ENCODE peak calls at places on chromosomes 7 and 10, in six cellular contexts. One of them, this sample, is unnamed.

GRCh38 chr10:2077231-2077630 is 339.9 kb upstream of the ADARB2 start:
- DNase-seq in right lobe of liver: no peak
- DNase-seq in progenitor cell of endocrine pancreas: no peak
- DNase-seq in GM10248: no peak
- DNase-seq in dorsolateral prefrontal cortex: no peak
- DNase-seq in CD8-positive, alpha-beta T cell: no peak
- DNase-seq in this sample: no peak

GRCh38 chr10:112666070-112666469 is 219.1 kb downstream of the VTI1A start:
- DNase-seq in right lobe of liver: no peak
- DNase-seq in progenitor cell of endocrine pancreas: no peak
- DNase-seq in GM10248: no peak
- DNase-seq in dorsolateral prefrontal cortex: no peak
- DNase-seq in CD8-positive, alpha-beta T cell: no peak
- DNase-seq in this sample: no peak

GRCh38 chr7:102463841-102464576 is 654 bp downstream of the ALKBH4 start:
- DNase-seq in right lobe of liver: no peak
- DNase-seq in progenitor cell of endocrine pancreas: no peak
- DNase-seq in GM10248: no peak
- DNase-seq in dorsolateral prefrontal cortex: no peak
- DNase-seq in CD8-positive, alpha-beta T cell: no peak
- DNase-seq in this sample: no peak

GRCh38 chr7:158535079-158535478 is 52.5 kb downstream of the PTPRN2 start:
- DNase-seq in right lobe of liver: no peak
- DNase-seq in progenitor cell of endocrine pancreas: no peak
- DNase-seq in GM10248: no peak
- DNase-seq in dorsolateral prefrontal cortex: no peak
- DNase-seq in CD8-positive, alpha-beta T cell: no peak
- DNase-seq in this sample: no peak

GRCh38 chr7:28083159-28083997 is 97.2 kb downstream of the JAZF1 start:
- DNase-seq in right lobe of liver: no peak
- DNase-seq in progenitor cell of endocrine pancreas: no peak
- DNase-seq in GM10248: no peak
- DNase-seq in dorsolateral prefrontal cortex: no peak
- DNase-seq in CD8-positive, alpha-beta T cell: no peak
- DNase-seq in this sample: no peak

GRCh38 chr7:35037211-35037525 is at the start of gene DPY19L1:
- DNase-seq in right lobe of liver: no peak
- DNase-seq in progenitor cell of endocrine pancreas: no peak
- DNase-seq in GM10248: no peak
- DNase-seq in dorsolateral prefrontal cortex: no peak
- DNase-seq in CD8-positive, alpha-beta T cell: no peak
- DNase-seq in this sample: no peak

GRCh38 chr10:33041783-33042437 is 83.9 kb upstream of the ITGB1 start:
- DNase-seq in right lobe of liver: no peak
- DNase-seq in progenitor cell of endocrine pancreas: no peak
- DNase-seq in GM10248: no peak
- DNase-seq in dorsolateral prefrontal cortex: no peak
- DNase-seq in CD8-positive, alpha-beta T cell: no peak
- DNase-seq in this sample: no peak

GRCh38 chr10:72132854-72133253 is 44.5 kb upstream of the SPOCK2 start:
- DNase-seq in right lobe of liver: no peak
- DNase-seq in progenitor cell of endocrine pancreas: no peak
- DNase-seq in GM10248: no peak
- DNase-seq in dorsolateral prefrontal cortex: no peak
- DNase-seq in CD8-positive, alpha-beta T cell: no peak
- DNase-seq in this sample: no peak

GRCh38 chr10:119715628-119716505 is 10.0 kb upstream of the INPP5F start:
- DNase-seq in right lobe of liver: no peak
- DNase-seq in progenitor cell of endocrine pancreas: no peak
- DNase-seq in GM10248: no peak
- DNase-seq in dorsolateral prefrontal cortex: no peak
- DNase-seq in CD8-positive, alpha-beta T cell: no peak
- DNase-seq in this sample: no peak

GRCh38 chr7:100543586-100543985 is 4.6 kb downstream of the AGFG2 start:
- DNase-seq in right lobe of liver: no peak
- DNase-seq in progenitor cell of endocrine pancreas: no peak
- DNase-seq in GM10248: no peak
- DNase-seq in dorsolateral prefrontal cortex: no peak
- DNase-seq in CD8-positive, alpha-beta T cell: no peak
- DNase-seq in this sample: no peak

GRCh38 chr10:82968533-82968932 is 1093.5 kb downstream of the NRG3 start:
- DNase-seq in right lobe of liver: no peak
- DNase-seq in progenitor cell of endocrine pancreas: no peak
- DNase-seq in GM10248: no peak
- DNase-seq in dorsolateral prefrontal cortex: no peak
- DNase-seq in CD8-positive, alpha-beta T cell: no peak
- DNase-seq in this sample: no peak

GRCh38 chr10:82966130-82966529 is 1091.1 kb downstream of the NRG3 start:
- DNase-seq in right lobe of liver: no peak
- DNase-seq in progenitor cell of endocrine pancreas: no peak
- DNase-seq in GM10248: no peak
- DNase-seq in dorsolateral prefrontal cortex: no peak
- DNase-seq in CD8-positive, alpha-beta T cell: no peak
- DNase-seq in this sample: no peak

DNA sequence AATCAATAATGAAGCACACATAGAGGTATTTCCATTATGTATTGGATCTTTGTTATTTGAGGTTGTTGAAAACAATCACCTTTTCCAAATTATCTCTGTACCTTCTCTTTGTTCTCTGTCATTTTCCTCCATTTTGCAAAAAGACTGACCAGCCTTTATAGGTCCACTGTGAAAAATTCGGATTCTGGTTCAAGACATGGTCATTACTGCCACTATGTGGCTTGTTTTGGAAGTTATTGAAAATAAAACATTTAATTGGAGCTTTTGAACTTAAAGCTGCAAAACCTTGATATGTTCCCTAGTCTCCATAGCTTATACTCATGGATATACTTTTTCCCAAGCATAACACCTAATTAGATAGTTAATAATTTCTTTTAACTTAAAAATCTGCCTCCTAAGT is 1094.4 kb downstream of the NRG3 start:
- DNase-seq in right lobe of liver: no peak
- DNase-seq in progenitor cell of endocrine pancreas: no peak
- DNase-seq in GM10248: no peak
- DNase-seq in dorsolateral prefrontal cortex: no peak
- DNase-seq in CD8-positive, alpha-beta T cell: no peak
- DNase-seq in this sample: no peak
- TF ChIP-seq CTCF in right lobe of liver: peak; percentile 18
- TF ChIP-seq CTCF in progenitor cell of endocrine pancreas: peak; percentile 49
- TF ChIP-seq CTCF in GM10248: peak; percentile 37
- TF ChIP-seq CTCF in dorsolateral prefrontal cortex: no peak
- TF ChIP-seq CTCF in CD8-positive, alpha-beta T cell: no peak
- TF ChIP-seq CTCF in this sample: no peak

GRCh38 chr7:106082087-106082854 is 29.8 kb downstream of the SYPL1 start:
- DNase-seq in right lobe of liver: no peak
- DNase-seq in progenitor cell of endocrine pancreas: no peak
- DNase-seq in GM10248: no peak
- DNase-seq in dorsolateral prefrontal cortex: no peak
- DNase-seq in CD8-positive, alpha-beta T cell: no peak
- DNase-seq in this sample: no peak
- TF ChIP-seq CTCF in right lobe of liver: no peak
- TF ChIP-seq CTCF in progenitor cell of endocrine pancreas: no peak
- TF ChIP-seq CTCF in GM10248: no peak
- TF ChIP-seq CTCF in dorsolateral prefrontal cortex: no peak
- TF ChIP-seq CTCF in CD8-positive, alpha-beta T cell: no peak
- TF ChIP-seq CTCF in this sample: no peak

GRCh38 chr10:101780187-101780817 is 2.9 kb downstream of the NPM3 start:
- DNase-seq in right lobe of liver: no peak
- DNase-seq in progenitor cell of endocrine pancreas: no peak
- DNase-seq in GM10248: no peak
- DNase-seq in dorsolateral prefrontal cortex: no peak
- DNase-seq in CD8-positive, alpha-beta T cell: no peak
- DNase-seq in this sample: no peak
- TF ChIP-seq CTCF in right lobe of liver: no peak
- TF ChIP-seq CTCF in progenitor cell of endocrine pancreas: no peak
- TF ChIP-seq CTCF in GM10248: no peak
- TF ChIP-seq CTCF in dorsolateral prefrontal cortex: peak; percentile 6
- TF ChIP-seq CTCF in CD8-positive, alpha-beta T cell: peak; percentile 9
- TF ChIP-seq CTCF in this sample: no peak

DNA sequence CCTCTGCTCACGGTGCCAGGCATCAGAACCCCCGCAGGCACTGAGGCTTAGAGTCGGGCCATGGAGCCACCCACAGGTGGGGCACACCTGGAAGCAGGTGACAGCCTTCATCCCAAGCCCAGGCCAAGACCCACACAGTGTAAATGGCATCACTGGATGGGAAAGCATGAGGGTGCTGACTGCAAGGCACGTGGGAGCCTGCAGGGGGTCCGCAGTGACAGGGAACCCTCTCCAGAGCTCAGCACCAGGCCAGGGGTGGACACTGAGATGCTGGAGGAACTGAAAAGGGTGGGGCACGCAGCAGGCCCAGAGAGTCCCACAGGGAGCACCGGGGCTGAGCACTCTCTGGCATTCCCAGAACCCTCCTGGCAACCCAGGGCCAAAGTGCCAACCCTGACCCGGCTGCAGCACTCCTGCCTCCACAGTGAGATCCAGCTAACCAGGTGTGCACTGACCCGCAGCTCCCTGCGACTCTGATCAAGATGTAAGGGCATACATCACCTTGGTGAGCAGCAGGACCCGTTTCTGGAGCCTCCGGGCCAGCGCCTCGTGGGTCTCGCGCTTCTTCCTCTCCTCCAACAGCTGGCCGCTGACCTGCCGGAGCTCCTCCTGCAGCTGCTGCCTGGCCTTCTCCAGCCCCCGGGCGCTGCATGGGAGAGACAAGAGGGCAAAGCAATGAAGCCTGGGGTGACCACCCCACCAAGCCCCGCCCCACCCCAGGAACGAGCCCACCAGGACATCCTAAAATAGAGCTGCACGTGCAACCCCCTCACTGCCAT is 163.9 kb downstream of the MAD1L1 start:
- DNase-seq in right lobe of liver: no peak
- DNase-seq in progenitor cell of endocrine pancreas: no peak
- DNase-seq in GM10248: no peak
- DNase-seq in dorsolateral prefrontal cortex: no peak
- DNase-seq in CD8-positive, alpha-beta T cell: no peak
- DNase-seq in this sample: no peak
- TF ChIP-seq CTCF in right lobe of liver: no peak
- TF ChIP-seq CTCF in progenitor cell of endocrine pancreas: no peak
- TF ChIP-seq CTCF in GM10248: no peak
- TF ChIP-seq CTCF in dorsolateral prefrontal cortex: no peak
- TF ChIP-seq CTCF in CD8-positive, alpha-beta T cell: no peak
- TF ChIP-seq CTCF in this sample: peak; percentile 23

DNA sequence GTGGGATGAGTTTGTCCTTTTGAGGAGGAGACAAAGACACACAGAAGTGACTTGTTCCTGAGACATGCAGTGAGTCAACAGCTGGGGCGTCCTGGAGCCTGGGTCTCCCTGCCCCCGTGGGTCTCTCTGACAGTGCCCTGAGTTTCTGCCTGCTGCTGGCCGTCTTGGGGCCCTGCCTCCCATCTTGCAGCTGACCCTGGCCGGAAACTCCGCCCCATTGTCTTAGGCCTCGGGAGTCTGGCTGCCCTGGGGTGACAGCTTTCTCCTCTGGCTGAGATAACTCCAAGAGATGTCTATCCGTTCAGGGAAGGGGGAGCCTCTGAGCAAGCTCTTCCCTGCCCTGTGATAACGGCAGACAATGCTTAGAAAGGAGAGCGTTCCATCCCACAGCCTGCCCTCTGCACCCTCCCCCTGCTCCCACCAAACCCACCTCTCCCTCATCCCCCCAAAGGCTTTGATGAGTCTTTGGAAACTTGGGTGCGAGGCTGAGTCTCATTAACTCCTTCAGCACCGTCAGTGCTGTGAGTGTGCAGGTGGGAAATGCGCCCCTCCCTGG is 69.5 kb upstream of the PODXL start:
- DNase-seq in right lobe of liver: no peak
- DNase-seq in progenitor cell of endocrine pancreas: no peak
- DNase-seq in GM10248: no peak
- DNase-seq in dorsolateral prefrontal cortex: no peak
- DNase-seq in CD8-positive, alpha-beta T cell: no peak
- DNase-seq in this sample: no peak
- TF ChIP-seq CTCF in right lobe of liver: no peak
- TF ChIP-seq CTCF in progenitor cell of endocrine pancreas: no peak
- TF ChIP-seq CTCF in GM10248: no peak
- TF ChIP-seq CTCF in dorsolateral prefrontal cortex: no peak
- TF ChIP-seq CTCF in CD8-positive, alpha-beta T cell: no peak
- TF ChIP-seq CTCF in this sample: no peak

GRCh38 chr10:126256864-126257263 is 131.4 kb downstream of the ADAM12 start:
- DNase-seq in right lobe of liver: no peak
- DNase-seq in progenitor cell of endocrine pancreas: no peak
- DNase-seq in GM10248: no peak
- DNase-seq in dorsolateral prefrontal cortex: no peak
- DNase-seq in CD8-positive, alpha-beta T cell: no peak
- DNase-seq in this sample: no peak
- TF ChIP-seq CTCF in right lobe of liver: no peak
- TF ChIP-seq CTCF in progenitor cell of endocrine pancreas: peak; percentile 26
- TF ChIP-seq CTCF in GM10248: no peak
- TF ChIP-seq CTCF in dorsolateral prefrontal cortex: no peak
- TF ChIP-seq CTCF in CD8-positive, alpha-beta T cell: no peak
- TF ChIP-seq CTCF in this sample: no peak